ENCODE peak calls at places on chromosome 11, in eight cellular contexts. One of them, this sample, is unnamed.

GRCh38 chr11:34441814-34442213 is 3.1 kb downstream of the CAT start:
- DNase-seq in epithelial cell of esophagus: no peak
- DNase-seq in H9: no peak
- DNase-seq in RWPE1: no peak
- DNase-seq in endothelial cell: no peak
- DNase-seq in pancreas: no peak
- DNase-seq in AG10803: no peak
- DNase-seq in HFFc6: no peak
- DNase-seq in this sample: no peak

GRCh38 chr11:72617080-72617744 is 57.0 kb downstream of the PDE2A start:
- DNase-seq in epithelial cell of esophagus: no peak
- DNase-seq in H9: no peak
- DNase-seq in RWPE1: no peak
- DNase-seq in endothelial cell: no peak
- DNase-seq in pancreas: no peak
- DNase-seq in AG10803: peak
- DNase-seq in HFFc6: peak
- DNase-seq in this sample: peak

GRCh38 chr11:44539971-44540370 is 25.5 kb upstream of the CD82 start:
- DNase-seq in epithelial cell of esophagus: no peak
- DNase-seq in H9: no peak
- DNase-seq in RWPE1: no peak
- DNase-seq in endothelial cell: no peak
- DNase-seq in pancreas: no peak
- DNase-seq in AG10803: no peak
- DNase-seq in HFFc6: no peak
- DNase-seq in this sample: no peak

GRCh38 chr11:61147271-61147670 is 14.0 kb downstream of the VPS37C start:
- DNase-seq in epithelial cell of esophagus: no peak
- DNase-seq in H9: no peak
- DNase-seq in RWPE1: no peak
- DNase-seq in endothelial cell: no peak
- DNase-seq in pancreas: no peak
- DNase-seq in AG10803: no peak
- DNase-seq in HFFc6: no peak
- DNase-seq in this sample: no peak

GRCh38 chr11:8789864-8790263 is 107.3 kb downstream of the RPL27A start:
- DNase-seq in epithelial cell of esophagus: no peak
- DNase-seq in H9: no peak
- DNase-seq in RWPE1: no peak
- DNase-seq in endothelial cell: no peak
- DNase-seq in pancreas: no peak
- DNase-seq in AG10803: no peak
- DNase-seq in HFFc6: no peak
- DNase-seq in this sample: no peak

GRCh38 chr11:120304526-120304925 is 20.6 kb upstream of the TLCD5 start:
- DNase-seq in epithelial cell of esophagus: peak
- DNase-seq in H9: no peak
- DNase-seq in RWPE1: peak
- DNase-seq in endothelial cell: no peak
- DNase-seq in pancreas: no peak
- DNase-seq in AG10803: no peak
- DNase-seq in HFFc6: no peak
- DNase-seq in this sample: no peak

GRCh38 chr11:113278925-113279324 is 35.5 kb upstream of the TTC12 start:
- DNase-seq in epithelial cell of esophagus: no peak
- DNase-seq in H9: no peak
- DNase-seq in RWPE1: no peak
- DNase-seq in endothelial cell: no peak
- DNase-seq in pancreas: no peak
- DNase-seq in AG10803: no peak
- DNase-seq in HFFc6: no peak
- DNase-seq in this sample: no peak

GRCh38 chr11:16933756-16934603 is 80.2 kb downstream of the PLEKHA7 start:
- DNase-seq in epithelial cell of esophagus: no peak
- DNase-seq in H9: no peak
- DNase-seq in RWPE1: no peak
- DNase-seq in endothelial cell: no peak
- DNase-seq in pancreas: peak
- DNase-seq in AG10803: no peak
- DNase-seq in HFFc6: no peak
- DNase-seq in this sample: no peak

GRCh38 chr11:116454020-116454645 is 318.7 kb downstream of the BUD13 start:
- DNase-seq in epithelial cell of esophagus: peak
- DNase-seq in H9: peak
- DNase-seq in RWPE1: no peak
- DNase-seq in endothelial cell: peak
- DNase-seq in pancreas: peak
- DNase-seq in AG10803: peak
- DNase-seq in HFFc6: peak
- DNase-seq in this sample: peak

GRCh38 chr11:14742849-14743248 is 99.2 kb downstream of the PDE3B start:
- DNase-seq in epithelial cell of esophagus: no peak
- DNase-seq in H9: no peak
- DNase-seq in RWPE1: no peak
- DNase-seq in endothelial cell: no peak
- DNase-seq in pancreas: no peak
- DNase-seq in AG10803: no peak
- DNase-seq in HFFc6: no peak
- DNase-seq in this sample: no peak
- TF ChIP-seq CTCF in epithelial cell of esophagus: no peak
- TF ChIP-seq CTCF in H9: no peak
- TF ChIP-seq CTCF in RWPE1: no peak
- TF ChIP-seq CTCF in endothelial cell: no peak
- TF ChIP-seq CTCF in pancreas: no peak
- TF ChIP-seq CTCF in AG10803: no peak
- TF ChIP-seq CTCF in HFFc6: no peak
- TF ChIP-seq CTCF in this sample: no peak

DNA sequence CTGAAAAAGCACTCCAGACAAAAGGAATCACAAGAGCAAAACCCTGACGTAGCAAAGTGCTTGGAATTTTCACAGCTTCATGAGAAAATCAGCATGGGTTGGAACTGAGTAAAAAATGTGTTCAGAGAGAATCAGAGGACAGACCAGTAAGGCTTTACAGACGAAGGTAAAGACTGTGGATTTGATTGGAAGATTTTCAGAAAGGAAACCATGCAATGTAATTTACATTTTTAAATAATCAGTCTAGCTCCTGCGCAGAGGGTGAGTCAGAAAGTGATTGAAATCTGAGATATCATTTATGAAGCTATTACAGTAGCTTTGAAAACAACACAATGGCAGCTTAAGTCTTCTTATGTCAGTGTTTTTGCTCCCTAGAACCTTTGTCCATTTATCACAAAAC is 1122.3 kb downstream of the LRRC4C start:
- DNase-seq in epithelial cell of esophagus: no peak
- DNase-seq in H9: no peak
- DNase-seq in RWPE1: no peak
- DNase-seq in endothelial cell: no peak
- DNase-seq in pancreas: no peak
- DNase-seq in AG10803: no peak
- DNase-seq in HFFc6: peak
- DNase-seq in this sample: no peak
- TF ChIP-seq CTCF in epithelial cell of esophagus: no peak
- TF ChIP-seq CTCF in H9: no peak
- TF ChIP-seq CTCF in RWPE1: no peak
- TF ChIP-seq CTCF in endothelial cell: no peak
- TF ChIP-seq CTCF in pancreas: no peak
- TF ChIP-seq CTCF in AG10803: no peak
- TF ChIP-seq CTCF in HFFc6: no peak
- TF ChIP-seq CTCF in this sample: no peak

GRCh38 chr11:75574698-75575265 is 12.7 kb downstream of the SERPINH1 start:
- DNase-seq in epithelial cell of esophagus: no peak
- DNase-seq in H9: peak
- DNase-seq in RWPE1: no peak
- DNase-seq in endothelial cell: no peak
- DNase-seq in pancreas: no peak
- DNase-seq in AG10803: peak
- DNase-seq in HFFc6: no peak
- DNase-seq in this sample: no peak
- TF ChIP-seq CTCF in epithelial cell of esophagus: no peak
- TF ChIP-seq CTCF in H9: peak
- TF ChIP-seq CTCF in RWPE1: no peak
- TF ChIP-seq CTCF in endothelial cell: no peak
- TF ChIP-seq CTCF in pancreas: no peak
- TF ChIP-seq CTCF in AG10803: peak
- TF ChIP-seq CTCF in HFFc6: peak
- TF ChIP-seq CTCF in this sample: peak

GRCh38 chr11:101583180-101584128 is at the start of gene TRPC6:
- DNase-seq in epithelial cell of esophagus: peak
- DNase-seq in H9: peak
- DNase-seq in RWPE1: peak
- DNase-seq in endothelial cell: peak
- DNase-seq in pancreas: no peak
- DNase-seq in AG10803: no peak
- DNase-seq in HFFc6: no peak
- DNase-seq in this sample: peak
- TF ChIP-seq CTCF in epithelial cell of esophagus: no peak
- TF ChIP-seq CTCF in H9: no peak
- TF ChIP-seq CTCF in RWPE1: no peak
- TF ChIP-seq CTCF in endothelial cell: no peak
- TF ChIP-seq CTCF in pancreas: no peak
- TF ChIP-seq CTCF in AG10803: no peak
- TF ChIP-seq CTCF in HFFc6: no peak
- TF ChIP-seq CTCF in this sample: no peak

GRCh38 chr11:14542384-14542783 is 22.2 kb upstream of the PSMA1 start:
- DNase-seq in epithelial cell of esophagus: no peak
- DNase-seq in H9: no peak
- DNase-seq in RWPE1: no peak
- DNase-seq in endothelial cell: no peak
- DNase-seq in pancreas: no peak
- DNase-seq in AG10803: no peak
- DNase-seq in HFFc6: no peak
- DNase-seq in this sample: no peak

GRCh38 chr11:14538926-14539554 is 18.9 kb upstream of the PSMA1 start:
- DNase-seq in epithelial cell of esophagus: no peak
- DNase-seq in H9: no peak
- DNase-seq in RWPE1: no peak
- DNase-seq in endothelial cell: no peak
- DNase-seq in pancreas: no peak
- DNase-seq in AG10803: no peak
- DNase-seq in HFFc6: no peak
- DNase-seq in this sample: no peak

GRCh38 chr11:14541180-14541579 is 21.0 kb upstream of the PSMA1 start:
- DNase-seq in epithelial cell of esophagus: no peak
- DNase-seq in H9: no peak
- DNase-seq in RWPE1: no peak
- DNase-seq in endothelial cell: no peak
- DNase-seq in pancreas: no peak
- DNase-seq in AG10803: no peak
- DNase-seq in HFFc6: no peak
- DNase-seq in this sample: no peak

GRCh38 chr11:14538271-14538925 is 18.2 kb upstream of the PSMA1 start:
- DNase-seq in epithelial cell of esophagus: no peak
- DNase-seq in H9: no peak
- DNase-seq in RWPE1: no peak
- DNase-seq in endothelial cell: no peak
- DNase-seq in pancreas: peak
- DNase-seq in AG10803: peak
- DNase-seq in HFFc6: no peak
- DNase-seq in this sample: no peak

DNA sequence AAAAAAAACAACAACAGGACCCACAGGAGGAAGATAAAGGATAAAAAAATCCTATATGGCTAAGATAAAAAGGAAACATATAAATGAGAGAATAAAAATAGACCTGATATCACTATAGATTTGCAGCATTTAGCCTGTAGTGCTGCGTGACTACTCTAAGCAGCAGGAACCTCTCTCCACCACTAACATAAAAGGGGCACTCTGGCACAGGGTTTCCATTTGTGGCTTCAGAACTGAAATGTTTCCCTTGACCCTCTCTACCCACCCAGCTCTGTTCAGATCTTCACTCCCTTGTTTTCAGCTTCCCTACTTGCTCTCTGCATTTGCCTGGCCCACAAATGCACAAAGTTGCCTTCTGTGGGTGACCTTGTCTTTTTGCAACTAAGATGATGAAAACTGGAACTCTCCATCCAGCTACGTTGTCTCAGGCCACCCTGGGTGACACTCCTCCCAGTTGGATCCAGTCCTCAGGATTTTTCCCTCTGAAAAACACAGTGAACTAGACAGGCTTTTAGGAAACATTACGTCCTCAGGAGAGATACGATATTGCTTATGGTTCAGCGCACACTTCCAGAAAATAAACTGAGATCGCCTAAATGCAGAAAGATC is 19.8 kb upstream of the PSMA1 start:
- DNase-seq in epithelial cell of esophagus: no peak
- DNase-seq in H9: no peak
- DNase-seq in RWPE1: no peak
- DNase-seq in endothelial cell: no peak
- DNase-seq in pancreas: no peak
- DNase-seq in AG10803: no peak
- DNase-seq in HFFc6: no peak
- DNase-seq in this sample: no peak
- TF ChIP-seq CTCF in epithelial cell of esophagus: no peak
- TF ChIP-seq CTCF in H9: no peak
- TF ChIP-seq CTCF in RWPE1: no peak
- TF ChIP-seq CTCF in endothelial cell: no peak
- TF ChIP-seq CTCF in pancreas: no peak
- TF ChIP-seq CTCF in AG10803: no peak
- TF ChIP-seq CTCF in HFFc6: no peak
- TF ChIP-seq CTCF in this sample: no peak

DNA sequence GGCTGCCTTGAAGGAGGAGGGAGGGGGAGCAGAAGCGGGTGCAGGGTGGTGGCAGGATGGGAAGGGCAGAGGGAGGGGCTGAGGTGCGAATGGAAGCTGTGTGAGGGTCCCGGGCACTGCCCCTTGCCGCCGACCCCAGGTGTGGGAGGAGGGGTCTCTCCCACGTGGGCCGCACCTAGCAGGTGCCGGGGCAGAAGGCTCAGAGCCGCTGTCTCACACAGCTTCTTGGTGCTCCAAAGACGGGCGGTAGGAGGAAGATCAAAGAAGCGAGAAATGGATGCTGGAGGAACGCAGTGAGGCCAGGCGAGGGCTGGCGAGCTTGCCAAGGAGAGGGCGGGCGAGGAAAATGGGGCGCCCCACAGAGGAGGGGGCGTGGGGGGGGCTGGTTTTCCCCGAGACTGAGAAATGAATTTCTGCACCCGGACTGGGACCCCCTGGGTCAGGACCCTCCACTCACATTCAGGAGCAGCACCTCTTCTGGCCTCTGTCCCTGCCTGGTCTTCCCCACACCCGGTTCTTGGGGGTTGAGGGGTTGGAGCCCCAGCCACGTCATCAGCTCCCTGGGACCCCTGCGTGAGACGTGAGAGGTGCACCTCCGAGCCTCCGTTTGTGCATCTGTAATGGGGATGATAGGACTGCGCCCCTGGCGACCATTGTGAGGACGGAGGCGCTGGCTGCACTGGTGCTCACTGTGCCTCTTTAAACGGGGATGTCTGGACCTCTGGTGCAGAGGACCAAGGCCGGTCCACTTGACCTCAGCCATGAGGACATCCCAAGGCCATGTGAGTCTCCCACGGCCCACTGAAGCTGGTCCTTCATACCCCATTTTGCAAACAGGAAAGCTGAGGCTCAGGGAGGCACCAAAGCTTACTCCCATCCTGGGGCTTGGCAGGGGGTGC is 16.8 kb downstream of the LSP1 start:
- DNase-seq in epithelial cell of esophagus: no peak
- DNase-seq in H9: no peak
- DNase-seq in RWPE1: no peak
- DNase-seq in endothelial cell: no peak
- DNase-seq in pancreas: no peak
- DNase-seq in AG10803: no peak
- DNase-seq in HFFc6: no peak
- DNase-seq in this sample: peak
- TF ChIP-seq CTCF in epithelial cell of esophagus: no peak
- TF ChIP-seq CTCF in H9: peak
- TF ChIP-seq CTCF in RWPE1: no peak
- TF ChIP-seq CTCF in endothelial cell: no peak
- TF ChIP-seq CTCF in pancreas: no peak
- TF ChIP-seq CTCF in AG10803: peak
- TF ChIP-seq CTCF in HFFc6: no peak
- TF ChIP-seq CTCF in this sample: peak